ENCODE peak calls at places on chromosomes 2 and 18, in eight cellular contexts. W is effector memory CD8-positive, alpha-beta T cell; C is left cardiac atrium; M is upper lobe of right lung; H is right cardiac atrium; N is stimulated activated naive CD8-positive, alpha-beta T cell treated with anti-CD3 and anti-CD28 coated beads, Interleukin-15, Interleukin-2, amounts not matched to agents 100 U/mL and 50 U/mL, for 24 hours; G is pancreas; E is gastrocnemius medialis. J is an unnamed sample.

GRCh38 chr18:59996370-59996966 is 96.7 kb downstream of the PMAIP1 start:
- ATAC-seq in W (no peak), C (no peak), M (peak), H (no peak), N (no peak), G (peak), E (no peak), J (no peak)

GRCh38 chr18:47903809-47904208 is 26.6 kb downstream of the SMAD2 start:
- ATAC-seq in W (no peak), C (no peak), M (no peak), H (no peak), N (no peak), G (no peak), E (no peak), J (no peak)

GRCh38 chr2:113922784-113923183 is 32.9 kb downstream of the ACTR3 start:
- ATAC-seq in W (no peak), C (no peak), M (no peak), H (no peak), N (peak), G (no peak), E (no peak), J (peak)

GRCh38 chr2:97658691-97659157 is 5.1 kb downstream of the ACTR1B start:
- ATAC-seq in W (no peak), C (no peak), M (no peak), H (no peak), N (no peak), G (no peak), E (no peak), J (no peak)

GRCh38 chr2:75311993-75312392 is 112.7 kb upstream of the TACR1 start:
- ATAC-seq in W (no peak), C (no peak), M (peak), H (no peak), N (peak), G (no peak), E (no peak), J (no peak)

GRCh38 chr2:42359894-42360483 is 1.0 kb downstream of the COX7A2L start:
- ATAC-seq in W (no peak), C (no peak), M (no peak), H (no peak), N (no peak), G (no peak), E (peak), J (no peak)

GRCh38 chr2:40723194-40723593 is 271.3 kb upstream of the SLC8A1 start:
- ATAC-seq in W (no peak), C (no peak), M (no peak), H (no peak), N (no peak), G (no peak), E (no peak), J (no peak)

GRCh38 chr2:29052811-29053210 is 21.5 kb downstream of the PCARE start:
- ATAC-seq in W (no peak), C (no peak), M (no peak), H (no peak), N (no peak), G (no peak), E (no peak), J (no peak)

GRCh38 chr18:35639296-35639695 is 57.8 kb downstream of the GALNT1 start:
- ATAC-seq in W (no peak), C (no peak), M (no peak), H (no peak), N (no peak), G (no peak), E (no peak), J (no peak)

GRCh38 chr2:133504566-133505505 is 63.4 kb downstream of the NCKAP5 start:
- ATAC-seq in W (no peak), C (peak), M (no peak), H (peak), N (no peak), G (peak), E (no peak), J (no peak)

GRCh38 chr2:64655873-64656272 is 2.2 kb upstream of the SERTAD2 start:
- ATAC-seq in W (no peak), C (no peak), M (no peak), H (no peak), N (peak), G (no peak), E (no peak), J (no peak)

GRCh38 chr2:241349941-241350340 is 6.1 kb upstream of the FARP2 start:
- ATAC-seq in W (no peak), C (no peak), M (no peak), H (no peak), N (no peak), G (no peak), E (no peak), J (no peak)

GRCh38 chr2:39919511-39920317 is 140.7 kb upstream of the THUMPD2 start:
- ATAC-seq in W (no peak), C (no peak), M (peak), H (no peak), N (peak), G (no peak), E (no peak), J (peak)